ENCODE peak calls at places on chromosomes 1 and 21, in seven cellular contexts. N, A, H, C, P, F and U are unnamed samples.
A peak's percentile ranks its signal among the peaks of the same experiment; 100 is the strongest.

GRCh38 chr1:179002552-179003345 is 22.9 kb upstream of the FAM20B start:
- DNase-seq in N (peak; percentile 96), A (peak; percentile 71), H (peak; percentile 44), C (peak; percentile 74), P (peak; percentile 67), F (peak; percentile 22), U (peak; percentile 82)

GRCh38 chr1:99808391-99809115 is 41.6 kb upstream of the AGL start:
- DNase-seq in N (peak; percentile 94), A (peak; percentile 75), H (no peak), C (no peak), P (peak; percentile 92), F (peak; percentile 87), U (no peak)

GRCh38 chr1:164610528-164611222 is 51.7 kb downstream of the PBX1 start:
- DNase-seq in N (no peak), A (no peak), H (no peak), C (no peak), P (no peak), F (no peak), U (no peak)

GRCh38 chr1:172351347-172351746 is 69.1 kb upstream of the C1orf105 start:
- DNase-seq in N (no peak), A (no peak), H (no peak), C (no peak), P (peak; percentile 69), F (peak; percentile 39), U (no peak)

GRCh38 chr1:219702551-219703215 is 89.8 kb upstream of the ZC3H11B start:
- DNase-seq in N (no peak), A (no peak), H (no peak), C (no peak), P (peak; percentile 6), F (peak; percentile 73), U (no peak)

GRCh38 chr1:162868972-162869371 is 8.0 kb upstream of the CCDC190 start:
- DNase-seq in N (no peak), A (no peak), H (no peak), C (no peak), P (no peak), F (no peak), U (no peak)

GRCh38 chr21:43292041-43292865 is 123.4 kb downstream of the CRYAA start:
- DNase-seq in N (no peak), A (no peak), H (no peak), C (peak; percentile 8), P (no peak), F (no peak), U (no peak)

GRCh38 chr1:230693221-230693620 is 20.7 kb downstream of the AGT start:
- DNase-seq in N (no peak), A (no peak), H (no peak), C (no peak), P (no peak), F (no peak), U (no peak)

GRCh38 chr21:44448651-44449131 is 6.6 kb upstream of the LRRC3 start:
- DNase-seq in N (no peak), A (no peak), H (no peak), C (no peak), P (no peak), F (no peak), U (no peak)

GRCh38 chr1:214401666-214402065 is 120.7 kb downstream of the SMYD2 start:
- DNase-seq in N (no peak), A (no peak), H (no peak), C (no peak), P (no peak), F (peak; percentile 84), U (no peak)

GRCh38 chr1:5597991-5598823 is 394.0 kb downstream of the NPHP4 start:
- DNase-seq in N (no peak), A (peak; percentile 14), H (no peak), C (peak; percentile 21), P (no peak), F (no peak), U (no peak)

GRCh38 chr1:225469051-225469450 is 41.2 kb upstream of the LBR start:
- DNase-seq in N (no peak), A (no peak), H (no peak), C (no peak), P (no peak), F (no peak), U (peak; percentile 35)

GRCh38 chr1:207999274-207999915 is 88.5 kb upstream of the CD34 start:
- DNase-seq in N (no peak), A (no peak), H (no peak), C (no peak), P (no peak), F (no peak), U (no peak)

GRCh38 chr1:39491146-39491921 is at the start of gene BMP8A:
- DNase-seq in N (peak; percentile 88), A (peak; percentile 56), H (peak; percentile 70), C (peak; percentile 67), P (no peak), F (no peak), U (no peak)

GRCh38 chr1:173258484-173259264 is 51.5 kb upstream of the TNFSF4 start:
- DNase-seq in N (peak; percentile 4), A (no peak), H (no peak), C (no peak), P (no peak), F (peak; percentile 54), U (no peak)

GRCh38 chr1:36415661-36416346 is 18.1 kb upstream of the LSM10 start:
- DNase-seq in N (no peak), A (no peak), H (no peak), C (no peak), P (no peak), F (no peak), U (no peak)

GRCh38 chr1:220067246-220068204 is 21.2 kb upstream of the EPRS1 start:
- DNase-seq in N (no peak), A (no peak), H (no peak), C (no peak), P (peak; percentile 8), F (no peak), U (no peak)

GRCh38 chr1:89945852-89946476 is 48.9 kb upstream of the ZNF326 start:
- DNase-seq in N (no peak), A (no peak), H (no peak), C (no peak), P (no peak), F (peak; percentile 67), U (no peak)

GRCh38 chr1:22249928-22250680 is 107.2 kb upstream of the WNT4 start:
- DNase-seq in N (no peak), A (no peak), H (no peak), C (no peak), P (no peak), F (no peak), U (no peak)

GRCh38 chr1:33344896-33345295 is 24.0 kb upstream of the A3GALT2 start:
- DNase-seq in N (no peak), A (no peak), H (no peak), C (no peak), P (no peak), F (no peak), U (no peak)
- H3K4me3 ChIP-seq in N (no peak overlapping the region), A (no peak overlapping the region), H (no peak overlapping the region), C (peak overlapping the region; percentile 85), P (peak overlapping the region; percentile 7), F (no peak overlapping the region), U (peak overlapping the region; percentile 86)

DNA sequence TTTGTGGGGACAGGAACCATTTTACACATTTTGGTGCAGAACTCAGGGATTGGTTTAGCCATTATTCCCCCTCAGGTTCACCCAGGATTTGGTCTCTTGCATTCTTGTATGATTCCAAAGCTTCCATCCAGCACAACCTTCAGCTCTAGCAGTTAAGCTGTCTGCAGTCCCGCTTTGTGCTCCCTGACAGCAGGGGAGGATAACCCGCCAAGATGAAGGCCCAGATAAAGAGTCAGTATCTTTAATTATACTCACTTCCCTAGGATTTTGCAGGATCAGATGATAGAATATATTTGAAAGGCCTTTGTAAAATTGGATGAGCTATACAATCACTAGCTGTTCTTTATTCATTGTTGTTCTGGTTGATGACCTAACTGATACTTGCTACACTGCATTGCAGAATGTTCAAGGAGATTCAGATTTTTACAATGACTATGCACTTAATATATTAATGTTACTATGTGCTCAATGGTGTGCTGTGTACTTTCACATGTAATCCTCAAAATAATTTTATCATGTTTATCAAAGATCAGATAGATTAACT is 49.8 kb downstream of the SLC16A1 start:
- DNase-seq in N (peak; percentile 54), A (no peak), H (no peak), C (no peak), P (no peak), F (no peak), U (no peak)
- H3K27ac ChIP-seq in N (peak overlapping the region; percentile 74), A (no peak overlapping the region), H (no peak overlapping the region), C (no peak overlapping the region), P (no peak overlapping the region), F (no peak overlapping the region), U (no peak overlapping the region)

GRCh38 chr1:82782599-82782998 is 981.9 kb downstream of the ADGRL2 start:
- DNase-seq in N (no peak), A (no peak), H (no peak), C (no peak), P (no peak), F (no peak), U (no peak)

GRCh38 chr1:82783025-82783424 is 982.3 kb downstream of the ADGRL2 start:
- DNase-seq in N (no peak), A (no peak), H (no peak), C (no peak), P (peak; percentile 31), F (no peak), U (no peak)

GRCh38 chr1:82777240-82777639 is 976.5 kb downstream of the ADGRL2 start:
- DNase-seq in N (no peak), A (no peak), H (no peak), C (no peak), P (no peak), F (no peak), U (no peak)

GRCh38 chr1:82775402-82776000 is 974.8 kb downstream of the ADGRL2 start:
- DNase-seq in N (peak; percentile 93), A (peak; percentile 49), H (no peak), C (peak; percentile 14), P (peak; percentile 24), F (no peak), U (no peak)

DNA sequence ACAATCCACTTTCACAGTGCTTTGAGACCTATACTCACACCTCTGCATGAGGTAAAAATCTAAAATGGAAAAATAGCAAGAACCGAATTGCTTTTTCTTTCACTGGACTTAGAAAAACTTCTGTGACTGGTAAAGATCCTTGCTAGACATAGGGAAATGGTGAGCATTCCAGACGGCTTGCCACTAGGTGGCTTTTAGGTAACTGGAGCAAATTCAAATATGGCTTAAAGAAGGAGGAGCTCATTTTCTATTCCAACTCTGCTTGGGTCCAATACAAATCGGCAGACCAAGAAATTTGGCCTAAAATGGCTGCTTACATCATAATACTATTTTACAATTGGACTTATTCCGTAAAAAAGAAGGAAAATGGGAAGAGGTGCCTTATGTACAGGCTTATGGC is 977.9 kb downstream of the ADGRL2 start:
- DNase-seq in N (peak; percentile 66), A (peak; percentile 16), H (no peak), C (no peak), P (no peak), F (no peak), U (no peak)
- TF ChIP-seq CTCF in N (peak; percentile 72), A (no peak), H (no peak), C (no peak), P (no peak), F (peak; percentile 28), U (no peak)

DNA sequence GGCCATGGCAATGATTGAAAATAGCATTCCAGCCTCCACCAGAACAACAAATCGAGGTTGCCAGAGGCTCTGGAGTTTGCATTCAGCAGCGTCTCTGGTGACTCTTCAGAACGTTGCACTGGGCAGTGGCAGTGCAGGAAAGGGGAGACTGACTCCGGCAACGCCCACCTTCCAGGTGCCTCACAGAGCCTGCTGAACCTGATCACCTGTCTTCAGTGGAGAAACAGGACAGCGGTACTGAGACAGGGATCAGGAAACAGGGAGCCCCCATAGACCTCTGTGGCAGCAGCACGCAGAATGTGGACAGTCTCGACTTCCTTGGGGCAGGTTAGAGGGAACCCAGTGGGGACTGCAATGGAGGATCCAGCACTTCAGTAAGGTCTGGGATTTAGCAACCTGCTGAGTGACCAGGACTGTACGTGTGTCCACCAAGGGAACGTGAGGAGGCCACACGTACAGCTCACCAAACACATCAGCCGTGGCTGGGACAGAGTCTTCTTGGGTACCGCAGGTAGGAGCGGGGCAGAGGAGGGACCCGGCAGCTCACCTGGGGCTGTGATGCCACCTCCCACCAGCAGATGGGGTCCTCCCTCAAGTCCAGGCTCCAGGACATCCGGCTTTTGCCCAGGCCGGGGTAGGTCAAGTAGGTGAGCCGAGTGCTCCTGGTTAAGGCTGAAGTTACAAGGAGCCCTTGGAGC is 128.6 kb downstream of the PRDM2 start:
- DNase-seq in N (peak; percentile 87), A (peak; percentile 35), H (no peak), C (no peak), P (no peak), F (no peak), U (no peak)
- H3K4me3 ChIP-seq in N (no peak overlapping the region), A (no peak overlapping the region), H (no peak overlapping the region), C (no peak overlapping the region), P (no peak overlapping the region), F (no peak overlapping the region), U (no peak overlapping the region)